ENCODE peak calls at places on chromosome 4, in seven cellular contexts. W is hepatocyte, Z is lower lobe of right lung, K is psoas muscle, F is MM.1S, G is uterus, I is PC-3. N is an unnamed sample.

GRCh38 chr4:41644288-41644914 is 104.1 kb downstream of the PHOX2B start:
- DNase-seq in Z (peak; percentile 78), F (no peak), I (no peak), W (peak; percentile 84), G (no peak), K (peak; percentile 88), N (no peak)

GRCh38 chr4:128468485-128468989 is 180.9 kb upstream of the PGRMC2 start:
- DNase-seq in I (peak; percentile 83), G (peak; percentile 79), F (no peak), W (peak; percentile 76), Z (no peak), K (no peak), N (peak; percentile 90)

GRCh38 chr4:26263165-26263564 is 57.6 kb upstream of the RBPJ start:
- DNase-seq in Z (no peak), K (no peak), W (peak; percentile 16), I (peak; percentile 52), F (peak; percentile 31), G (no peak), N (no peak)

GRCh38 chr4:120139392-120139791 is 72.7 kb upstream of the MAD2L1 start:
- DNase-seq in G (no peak), Z (no peak), K (no peak), W (no peak), F (no peak), I (no peak), N (no peak)

GRCh38 chr4:3276961-3277360 is 15.9 kb upstream of the RGS12 start:
- DNase-seq in Z (no peak), G (no peak), K (no peak), I (no peak), F (no peak), W (no peak), N (no peak)

GRCh38 chr4:166723532-166724140 is 510.7 kb downstream of the SPOCK3 start:
- DNase-seq in G (no peak), I (no peak), K (no peak), W (no peak), Z (no peak), F (no peak), N (no peak)

GRCh38 chr4:95085118-95085833 is 327.5 kb downstream of the BMPR1B start:
- DNase-seq in G (no peak), W (no peak), F (no peak), Z (no peak), K (no peak), I (peak; percentile 81), N (no peak)

GRCh38 chr4:168667936-168668335 is 171.1 kb downstream of the PALLD start:
- DNase-seq in W (no peak), G (no peak), F (no peak), I (no peak), Z (no peak), K (no peak), N (no peak)

GRCh38 chr4:22521240-22521639 is 5.4 kb upstream of the ADGRA3 start:
- DNase-seq in G (no peak), I (no peak), Z (no peak), F (no peak), K (no peak), W (no peak), N (no peak)
- H3K4me3 ChIP-seq in G (no peak overlapping the region), I (no peak overlapping the region), Z (no peak overlapping the region), F (no peak overlapping the region), K (no peak overlapping the region), W (no peak overlapping the region), N (no peak overlapping the region)

GRCh38 chr4:154549894-154550790 is at the start of gene PLRG1:
- DNase-seq in K (peak; percentile 99), G (peak; percentile 97), F (peak; percentile 96), Z (peak; percentile 98), I (peak; percentile 94), W (peak; percentile 99), N (peak; percentile 58)
- TF ChIP-seq CTCF in K (peak; percentile 38), G (peak; percentile 63), F (no peak), Z (no peak), I (no peak), W (no peak), N (no peak)

GRCh38 chr4:184383497-184384055 is 90.8 kb downstream of the IRF2 start:
- DNase-seq in K (no peak), Z (no peak), G (peak; percentile 57), I (peak; percentile 90), F (peak; percentile 47), W (peak; percentile 73), N (peak; percentile 92)

GRCh38 chr4:184386271-184386781 is 88.0 kb downstream of the IRF2 start:
- DNase-seq in K (no peak), I (no peak), W (peak; percentile 69), G (no peak), Z (no peak), F (no peak), N (no peak)

GRCh38 chr4:184385705-184386141 is 88.6 kb downstream of the IRF2 start:
- DNase-seq in I (no peak), F (peak; percentile 19), W (peak; percentile 58), Z (no peak), G (peak; percentile 34), K (no peak), N (no peak)

GRCh38 chr4:184384056-184384809 is 90.1 kb downstream of the IRF2 start:
- DNase-seq in Z (no peak), K (no peak), F (peak; percentile 99), W (peak; percentile 72), G (peak; percentile 42), I (peak; percentile 43), N (peak; percentile 83)

DNA sequence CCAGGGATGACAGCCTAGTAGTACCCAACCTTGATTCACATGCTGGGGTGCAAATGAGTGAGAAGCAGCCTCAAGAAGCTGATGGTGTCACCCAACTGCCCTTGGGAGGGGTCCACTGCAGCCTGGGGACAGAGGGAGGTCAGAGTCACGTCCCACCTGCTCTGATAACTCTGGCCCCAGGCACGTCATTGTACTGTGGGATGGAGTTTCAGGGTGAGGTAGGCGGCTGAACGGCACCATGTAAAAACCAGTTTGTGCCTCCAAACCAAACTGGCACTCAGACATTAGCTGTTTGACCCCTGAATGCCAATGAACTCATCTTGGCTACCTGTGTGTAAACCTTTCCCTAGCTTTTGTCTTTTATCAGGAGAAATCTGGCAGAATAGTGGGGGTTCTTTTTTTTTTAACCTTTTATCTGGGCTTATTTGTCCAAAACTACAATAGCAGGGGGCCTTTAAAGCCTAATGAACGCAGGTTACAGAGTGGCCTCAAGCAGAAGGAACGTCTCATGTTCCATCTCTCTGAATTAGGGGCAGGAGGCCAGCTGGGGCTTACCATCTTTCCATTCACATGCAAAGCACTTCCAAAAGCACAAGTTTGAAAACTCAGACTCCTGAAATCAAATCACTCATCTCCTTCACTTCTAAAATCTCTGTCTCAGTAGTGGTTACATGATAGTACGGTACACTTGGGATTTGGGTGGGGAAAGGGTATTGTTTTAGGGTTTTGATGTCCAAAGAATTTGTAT is 89.4 kb downstream of the IRF2 start:
- DNase-seq in Z (no peak), G (no peak), W (no peak), F (peak; percentile 81), K (no peak), I (no peak), N (no peak)
- H3K4me3 ChIP-seq in Z (no peak overlapping the region), G (no peak overlapping the region), W (no peak overlapping the region), F (peak overlapping the region; percentile 38), K (peak overlapping the region; percentile 42), I (peak overlapping the region; percentile 64), N (peak overlapping the region; percentile 37)

DNA sequence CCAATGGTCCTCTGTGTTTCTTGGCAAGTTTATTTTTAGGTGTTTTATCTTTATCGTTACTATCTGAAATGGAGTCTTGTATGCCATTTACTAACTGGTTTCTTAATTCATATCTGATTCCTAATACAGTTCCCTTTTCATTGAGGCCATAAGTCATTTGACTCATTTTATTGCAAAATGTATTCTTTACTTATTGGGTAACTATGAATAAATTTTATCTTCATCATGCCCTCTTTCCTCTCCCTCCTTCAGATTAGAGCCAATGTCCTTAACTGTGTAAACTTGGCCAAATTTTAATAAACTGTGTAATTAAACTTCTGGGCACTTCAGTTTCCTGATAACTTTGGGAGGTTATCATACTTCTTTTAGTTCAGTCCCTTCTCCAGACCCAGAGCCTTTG is 19.3 kb upstream of the MSMO1 start:
- DNase-seq in F (no peak), G (no peak), W (no peak), K (no peak), I (peak; percentile 25), Z (no peak), N (no peak)
- TF ChIP-seq CTCF in F (no peak), G (no peak), W (no peak), K (no peak), I (no peak), Z (no peak), N (no peak)

GRCh38 chr4:133565379-133565778 is 416.3 kb downstream of the PCDH10 start:
- DNase-seq in K (no peak), F (no peak), I (peak; percentile 51), Z (no peak), W (peak; percentile 33), G (no peak), N (no peak)
- H3K4me3 ChIP-seq in K (no peak overlapping the region), F (no peak overlapping the region), I (no peak overlapping the region), Z (no peak overlapping the region), W (no peak overlapping the region), G (no peak overlapping the region), N (no peak overlapping the region)

DNA sequence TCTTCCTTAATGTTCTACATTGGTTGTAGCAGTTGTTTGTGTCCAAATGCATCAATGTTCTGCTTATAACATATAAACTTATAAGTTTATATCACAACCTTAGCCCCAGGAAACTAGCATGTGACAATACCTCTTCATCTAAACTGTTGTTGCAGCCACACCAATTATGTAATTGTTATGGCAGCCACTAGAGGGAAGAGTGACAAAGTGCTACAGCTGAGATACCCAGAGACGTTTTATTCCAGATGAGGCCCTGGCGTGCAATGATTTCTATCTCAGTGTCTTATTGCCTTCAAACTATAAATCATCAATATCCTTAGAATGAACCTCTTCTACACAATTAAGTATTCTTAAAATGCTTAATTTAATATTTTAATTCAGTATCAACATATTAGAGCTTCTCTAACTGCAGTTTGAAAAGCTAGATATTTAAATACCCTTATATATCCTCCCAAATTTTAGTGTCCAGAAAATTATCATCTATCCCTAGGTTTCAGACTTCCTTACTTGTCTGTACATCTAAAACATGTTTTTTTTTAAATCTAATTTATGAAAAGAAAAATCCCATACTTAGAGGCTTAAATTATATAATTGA is 171.6 kb downstream of the PCDH10 start:
- DNase-seq in W (peak; percentile 68), Z (no peak), K (no peak), G (no peak), F (peak; percentile 43), I (peak; percentile 52), N (no peak)
- TF ChIP-seq CTCF in W (peak; percentile 68), Z (peak; percentile 45), K (peak; percentile 18), G (no peak), F (peak; percentile 65), I (peak; percentile 64), N (peak; percentile 35)

DNA sequence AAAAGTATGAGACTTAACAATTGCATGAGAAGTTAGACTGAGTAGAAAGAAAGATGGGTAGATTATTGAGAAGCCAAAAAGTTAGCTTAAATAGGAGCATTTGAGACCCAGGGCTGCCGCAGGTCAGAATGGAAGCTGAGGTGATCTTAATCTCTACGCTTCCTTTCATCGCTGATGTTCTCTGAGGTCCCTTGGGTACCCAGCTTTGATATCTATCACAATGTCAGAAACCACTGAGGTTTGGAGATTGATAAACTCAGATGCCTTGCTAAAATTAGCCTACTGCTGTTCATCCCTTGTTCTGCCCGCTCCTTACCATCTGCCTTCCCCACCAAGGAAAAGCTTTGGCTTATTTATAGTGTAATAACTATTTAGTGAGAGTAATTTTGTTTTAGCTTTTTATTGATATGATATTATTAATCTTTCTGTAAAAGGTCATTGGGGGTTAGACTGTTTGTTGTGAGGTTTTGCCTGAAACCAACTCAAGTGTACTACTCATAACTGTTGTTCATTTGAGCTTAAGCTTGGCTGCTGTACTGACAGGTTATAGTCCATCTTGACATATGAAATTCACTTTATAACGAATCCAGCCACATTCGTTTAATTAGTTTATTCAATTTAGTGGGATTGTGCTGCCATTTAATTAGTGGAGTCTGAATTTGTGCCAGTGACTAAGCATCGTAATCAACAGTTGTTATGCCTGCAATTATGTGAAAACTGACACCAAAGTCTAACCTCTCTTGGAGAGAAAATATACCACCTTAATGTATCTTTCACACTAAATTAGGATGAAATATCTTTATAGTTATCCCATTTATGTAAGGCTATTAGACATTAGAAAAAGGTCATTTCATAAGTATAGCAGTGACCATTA is 15.1 kb downstream of the MCUB start:
- DNase-seq in Z (no peak), I (no peak), F (no peak), W (no peak), G (no peak), K (no peak), N (no peak)
- H3K4me3 ChIP-seq in Z (no peak overlapping the region), I (no peak overlapping the region), F (no peak overlapping the region), W (no peak overlapping the region), G (no peak overlapping the region), K (no peak overlapping the region), N (no peak overlapping the region)